ENCODE peak calls at places on chromosomes 5 and 9, in four cellular contexts. D is A549, M is ascending aorta, Y is heart right ventricle. O is an unnamed sample. For H3K9me3, the result is how much of the 10 kb centered on the place peaks cover.

GRCh38 chr9:14722391-14723035 is at the start of gene CER1:
- DNase-seq in D (no peak), M (no peak), Y (no peak), O (no peak)

GRCh38 chr9:34177906-34178697 is 741 bp upstream of the UBAP1 start:
- DNase-seq in Y (no peak), D (no peak), M (no peak), O (no peak)

GRCh38 chr5:165035520-165035919 is 1530.1 kb downstream of the MAT2B start:
- DNase-seq in Y (no peak), D (no peak), M (no peak), O (no peak)

GRCh38 chr5:126514159-126515141 is 80.6 kb downstream of the ALDH7A1 start:
- DNase-seq in D (no peak), M (no peak), Y (no peak), O (no peak)

GRCh38 chr5:150640311-150641005 is at the start of gene SYNPO:
- DNase-seq in Y (peak), D (peak), M (peak), O (no peak)

GRCh38 chr9:110799396-110799795 is 130.8 kb downstream of the MUSK start:
- DNase-seq in M (no peak), D (no peak), Y (no peak), O (no peak)

GRCh38 chr5:17000296-17000939 is 64.3 kb upstream of the MYO10 start:
- DNase-seq in M (no peak), D (peak), Y (no peak), O (no peak)

GRCh38 chr5:66660401-66660800 is 64.2 kb downstream of the MAST4 start:
- DNase-seq in D (no peak), Y (no peak), M (no peak), O (no peak)

GRCh38 chr9:94799578-94800264 is 73.2 kb downstream of the AOPEP start:
- DNase-seq in D (peak), Y (no peak), M (peak), O (no peak)

GRCh38 chr5:969421-969839 is 39.2 kb upstream of the NKD2 start:
- DNase-seq in Y (no peak), M (no peak), D (no peak), O (no peak)

GRCh38 chr9:134382733-134383132 is 56.5 kb downstream of the RXRA start:
- DNase-seq in Y (no peak), M (no peak), D (no peak), O (no peak)

GRCh38 chr5:34749431-34749872 is 89.5 kb upstream of the TTC23L start:
- DNase-seq in M (no peak), Y (no peak), D (no peak), O (no peak)

GRCh38 chr9:16126042-16126441 is 573.2 kb downstream of the CCDC171 start:
- DNase-seq in D (no peak), Y (no peak), M (no peak), O (no peak)

GRCh38 chr5:134136771-134137170 is 22.3 kb downstream of the TCF7 start:
- DNase-seq in M (peak), D (no peak), Y (no peak), O (no peak)

GRCh38 chr5:72472031-72472430 is 35.2 kb downstream of the ZNF366 start:
- DNase-seq in Y (no peak), M (no peak), D (no peak), O (no peak)

GRCh38 chr9:99465231-99465891 is 243.3 kb downstream of the SEC61B start:
- DNase-seq in M (no peak), D (no peak), Y (no peak), O (no peak)

GRCh38 chr5:78797945-78798731 is 149.6 kb upstream of the LHFPL2 start:
- DNase-seq in D (no peak), M (no peak), Y (no peak), O (no peak)

GRCh38 chr9:137168907-137169763 is 716 bp downstream of the LRRC26 start:
- DNase-seq in D (peak), M (no peak), Y (no peak), O (no peak)

GRCh38 chr9:119370816-119371215 is 1.6 kb upstream of the BRINP1 start:
- DNase-seq in M (no peak), Y (peak), D (peak), O (no peak)

GRCh38 chr5:98109561-98110006 is 663.9 kb upstream of the RGMB start:
- DNase-seq in Y (no peak), D (no peak), M (no peak), O (no peak)

GRCh38 chr5:36631161-36631560 is 24.8 kb downstream of the SLC1A3 start:
- DNase-seq in Y (no peak), M (no peak), D (no peak), O (no peak)

GRCh38 chr9:37144762-37145161 is 24.4 kb downstream of the ZCCHC7 start:
- DNase-seq in Y (no peak), D (no peak), M (no peak), O (no peak)

GRCh38 chr5:73296772-73297171 is 123.8 kb downstream of the TMEM174 start:
- DNase-seq in Y (no peak), M (peak), D (no peak), O (no peak)

GRCh38 chr5:104353371-104353770 is 790.8 kb upstream of the NUDT12 start:
- DNase-seq in M (no peak), D (no peak), Y (no peak), O (no peak)

GRCh38 chr5:35863159-35863558 is 6.5 kb downstream of the IL7R start:
- DNase-seq in Y (no peak), D (no peak), M (no peak), O (no peak)

GRCh38 chr9:132647806-132648205 is 22.0 kb downstream of the DDX31 start:
- DNase-seq in M (no peak), D (no peak), Y (no peak), O (no peak)

GRCh38 chr5:10607023-10607665 is 43.3 kb downstream of the ANKRD33B start:
- DNase-seq in D (no peak), M (no peak), Y (peak), O (no peak)

GRCh38 chr5:135304352-135305221 is 94.4 kb downstream of the MACROH2A1 start:
- DNase-seq in Y (no peak), M (no peak), D (no peak), O (no peak)

GRCh38 chr5:174074369-174074768 is 28.9 kb downstream of the NSG2 start:
- DNase-seq in M (no peak), Y (no peak), D (no peak), O (no peak)

GRCh38 chr9:109010676-109011655 is 2.3 kb downstream of the CTNNAL1 start:
- DNase-seq in Y (peak), D (peak), M (no peak), O (peak)

GRCh38 chr5:10335711-10336470 is 17.6 kb upstream of the MARCHF6 start:
- DNase-seq in Y (peak), M (no peak), D (no peak), O (no peak)

GRCh38 chr5:142145106-142145900 is 36.7 kb downstream of the NDFIP1 start:
- DNase-seq in M (peak), Y (peak), D (peak), O (peak)

GRCh38 chr5:14178671-14179211 is 35.6 kb downstream of the TRIO start:
- DNase-seq in M (no peak), Y (no peak), D (peak), O (no peak)

GRCh38 chr9:121563425-121563824 is 63.8 kb upstream of the GGTA1 start:
- DNase-seq in M (no peak), Y (no peak), D (no peak), O (no peak)
- H3K27ac ChIP-seq in M (no peak), Y (no peak), D (no peak), O (no peak)

DNA sequence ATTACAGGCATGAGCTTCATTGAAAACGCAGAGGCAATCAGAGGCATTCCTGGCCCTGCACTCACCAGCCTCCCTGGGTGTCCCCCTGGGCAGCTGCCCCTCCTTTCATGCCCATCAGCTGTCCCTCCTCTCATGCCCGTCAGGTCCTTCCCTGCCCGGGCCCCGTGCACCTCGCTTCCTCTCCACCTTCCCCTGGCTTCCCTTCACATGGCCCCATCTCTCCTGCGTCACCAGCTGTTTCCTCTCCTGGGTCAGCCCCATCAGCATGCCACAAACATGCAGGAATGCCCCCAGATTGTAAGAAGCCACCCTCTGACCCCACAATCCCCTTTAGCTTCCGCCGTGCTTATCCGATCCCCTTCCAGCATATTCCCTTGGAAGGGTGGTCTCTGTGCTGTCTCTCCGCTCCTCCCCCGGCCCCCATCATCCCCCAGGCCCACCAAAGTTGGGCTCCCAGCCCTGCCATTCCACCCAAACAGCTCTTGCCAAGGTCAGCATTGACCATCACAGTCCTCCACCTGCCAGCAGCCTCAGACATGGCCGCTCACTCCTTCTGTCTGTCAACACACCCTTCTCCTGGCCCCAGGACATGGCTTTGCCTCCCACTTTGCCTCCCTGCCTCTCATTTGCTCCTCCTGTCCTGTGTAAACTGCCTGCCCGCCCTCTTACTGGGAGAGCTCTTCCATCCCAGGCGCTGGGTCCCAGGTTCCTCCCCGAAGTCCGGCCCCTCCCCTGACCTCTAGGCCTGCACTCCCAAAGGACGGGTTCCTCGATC is 98.6 kb upstream of the IER5L start:
- DNase-seq in D (no peak), M (no peak), Y (peak), O (no peak)
- H3K9me3 ChIP-seq in D (under half), M (under half), Y (under half), O (under half)

GRCh38 chr9:86035827-86036440 is 63.4 kb downstream of the GOLM1 start:
- DNase-seq in D (no peak), Y (no peak), M (no peak), O (no peak)

GRCh38 chr9:86036555-86036954 is 62.8 kb downstream of the GOLM1 start:
- DNase-seq in M (no peak), Y (no peak), D (no peak), O (no peak)

GRCh38 chr9:86040281-86041155 is 58.8 kb downstream of the GOLM1 start:
- DNase-seq in M (no peak), D (no peak), Y (no peak), O (no peak)

DNA sequence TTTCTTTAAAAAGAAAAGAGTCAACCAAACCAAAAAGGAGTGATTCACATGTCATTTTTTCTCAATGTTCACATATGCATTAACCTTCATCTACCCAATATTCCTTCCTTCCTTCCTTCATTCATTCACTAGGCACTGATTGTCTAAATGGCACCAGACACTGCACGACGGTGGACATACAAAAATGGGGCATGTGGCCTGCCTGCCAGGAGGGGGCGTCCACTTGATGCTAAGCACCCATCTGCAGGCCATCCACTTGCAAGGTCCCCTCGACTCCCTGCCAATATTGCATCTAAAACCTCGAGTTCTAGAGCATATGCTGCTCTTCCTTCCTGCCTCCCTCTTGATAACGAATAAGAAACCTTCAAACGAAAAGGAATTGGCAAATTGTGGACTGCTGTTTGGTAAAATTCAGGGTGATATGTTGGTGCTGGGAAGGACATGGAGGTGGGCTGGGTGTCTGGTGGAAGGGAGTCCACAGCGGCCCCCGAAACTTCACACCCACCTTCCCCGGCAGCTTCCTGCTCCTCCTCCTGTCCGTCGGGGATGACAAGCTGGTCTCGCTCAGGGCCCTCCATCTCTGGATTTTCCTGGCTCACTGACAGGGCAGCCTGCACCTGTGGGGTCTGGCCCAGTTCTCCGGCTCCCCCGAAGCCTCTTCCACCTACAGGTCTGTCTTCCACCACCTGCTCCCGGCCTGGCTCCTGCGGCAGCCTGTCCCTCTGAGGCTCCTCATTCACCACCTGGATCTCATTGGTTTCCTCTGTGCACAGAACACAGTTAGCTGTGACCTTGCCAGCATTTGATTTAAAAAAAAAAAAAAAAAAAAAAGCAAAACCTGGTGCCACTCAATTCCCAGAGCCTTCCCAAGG is 64.3 kb downstream of the GOLM1 start:
- DNase-seq in M (no peak), Y (no peak), D (peak), O (no peak)
- H3K27ac ChIP-seq in M (no peak), Y (no peak), D (no peak), O (no peak)

GRCh38 chr5:178983728-178984127 is 11.4 kb downstream of the GRM6 start:
- DNase-seq in Y (no peak), M (no peak), D (no peak), O (no peak)

GRCh38 chr5:178986326-178986960 is 8.7 kb downstream of the GRM6 start:
- DNase-seq in D (no peak), M (no peak), Y (no peak), O (no peak)

GRCh38 chr5:178982941-178983340 is 12.2 kb downstream of the GRM6 start:
- DNase-seq in M (no peak), Y (no peak), D (no peak), O (no peak)

GRCh38 chr5:178981381-178981780 is 13.7 kb downstream of the GRM6 start:
- DNase-seq in Y (no peak), M (no peak), D (no peak), O (no peak)

DNA sequence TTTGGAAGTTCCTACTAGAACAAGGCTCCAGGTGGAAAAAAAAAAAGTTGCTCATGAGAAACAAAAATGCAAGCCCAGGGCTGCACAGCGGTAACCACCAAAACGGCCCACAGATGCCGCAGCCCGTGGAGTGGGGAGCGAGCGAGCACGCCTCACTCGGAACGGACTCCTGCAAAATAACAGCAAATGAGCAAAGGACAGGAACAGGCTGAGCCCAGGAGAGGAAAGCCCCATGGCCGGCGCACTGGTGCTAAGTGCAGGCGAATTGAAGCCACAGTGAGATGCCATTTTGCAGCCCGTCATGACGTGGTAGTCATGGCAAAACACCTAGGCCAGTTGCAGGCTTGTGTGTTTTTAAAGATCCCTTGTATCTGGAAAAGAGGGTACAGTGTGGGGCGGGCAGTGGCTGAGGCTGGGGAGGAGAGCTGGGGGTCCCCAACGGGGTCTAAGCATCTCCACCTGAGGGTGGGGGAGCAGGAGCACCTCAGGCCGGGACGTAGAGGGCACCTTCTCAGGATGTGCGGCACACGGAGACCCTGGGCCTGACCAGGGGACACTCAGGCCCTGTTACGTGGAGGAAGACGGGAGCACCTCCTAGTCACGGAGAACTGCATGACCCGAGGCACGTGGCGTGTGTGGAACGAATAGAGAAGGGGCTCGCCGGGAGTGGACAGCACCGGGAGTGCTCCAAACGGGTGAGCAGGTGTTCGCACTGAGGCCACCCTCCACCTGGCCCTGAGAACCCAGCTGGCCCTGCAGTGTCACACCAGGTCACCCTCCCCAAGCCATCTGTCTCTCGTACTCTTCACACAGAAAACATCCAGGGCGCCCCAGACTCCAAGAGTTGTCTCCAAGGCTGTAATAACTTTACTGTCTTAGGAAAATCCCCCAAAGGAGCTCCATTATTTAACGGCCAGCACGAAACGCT is 10.7 kb downstream of the GRM6 start:
- DNase-seq in M (no peak), Y (no peak), D (no peak), O (no peak)
- H3K9me3 ChIP-seq in M (half or more), Y (half or more), D (under half), O (under half)

DNA sequence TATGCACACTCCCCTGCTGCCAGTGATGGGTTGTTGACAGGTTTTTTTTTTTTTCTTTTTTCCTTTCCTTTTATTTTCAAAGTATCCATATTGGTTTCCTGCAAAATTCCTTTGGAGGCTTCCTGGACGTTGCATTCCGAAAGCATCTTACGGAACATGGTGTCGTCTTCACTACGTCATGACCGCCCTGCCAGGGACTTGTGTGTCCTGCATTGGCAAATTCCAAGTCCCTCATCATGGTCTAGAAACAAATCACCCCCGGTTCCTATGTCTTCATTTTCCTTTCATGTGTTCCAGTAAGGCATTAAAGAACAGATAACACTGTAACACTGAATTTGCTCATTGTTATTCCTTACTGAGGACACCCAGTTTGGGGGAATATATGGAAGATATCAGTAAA is 35.0 kb upstream of the ADAMTSL1 start:
- DNase-seq in Y (no peak), M (no peak), D (no peak), O (no peak)
- H3K27ac ChIP-seq in Y (peak), M (peak), D (no peak), O (no peak)

DNA sequence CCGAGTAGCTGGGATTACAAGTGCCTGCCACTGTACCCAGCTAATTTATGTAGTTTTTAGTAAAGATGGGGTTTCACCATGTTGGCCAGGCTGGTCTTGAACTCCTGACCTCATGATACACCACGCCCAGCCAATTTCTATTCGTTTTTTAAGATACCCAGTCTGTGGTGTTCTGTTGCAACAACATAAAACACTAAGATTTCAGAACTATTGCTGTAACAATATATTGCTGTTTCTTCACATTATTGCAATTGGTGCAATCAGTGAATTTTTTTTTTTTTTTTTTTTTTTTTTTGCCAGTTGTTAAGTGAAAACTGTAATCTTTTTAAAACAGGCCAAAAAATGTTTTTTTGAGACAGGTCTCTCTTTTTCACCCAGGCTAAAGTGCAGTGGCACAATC is 9.9 kb downstream of the SRP19 start:
- DNase-seq in Y (no peak), D (no peak), M (no peak), O (no peak)
- H3K9me3 ChIP-seq in Y (under half), D (under half), M (under half), O (under half)

O was measured in CD8-positive, alpha-beta memory T cell.